ENCODE peak calls at places on chromosomes 6 and 20, in five cellular contexts. T is mesenchymal stem cell, Q is IMR-90, O is neuronal stem cell, K is H1. Z is an unnamed sample.

GRCh38 chr20:20130399-20130798 is 78.1 kb downstream of the CFAP61 start:
- DNase-seq in T (peak), Q (no peak), O (no peak), K (no peak), Z (peak)

GRCh38 chr6:16752206-16752867 is 8.9 kb downstream of the ATXN1 start:
- DNase-seq in T (peak), Q (peak), O (no peak), K (no peak), Z (no peak)

GRCh38 chr20:1267809-1268374 is 1.8 kb downstream of the SNPH start:
- DNase-seq in T (peak), Q (no peak), O (no peak), K (no peak), Z (no peak)

GRCh38 chr6:5537967-5538366 is 276.7 kb downstream of the FARS2 start:
- DNase-seq in T (no peak), Q (peak), O (no peak), K (no peak), Z (no peak)

GRCh38 chr6:1527098-1527497 is 82.6 kb upstream of the FOXC1 start:
- DNase-seq in T (no peak), Q (peak), O (no peak), K (no peak), Z (no peak)

GRCh38 chr6:149012040-149012545 is 265.3 kb downstream of the UST start:
- DNase-seq in T (peak), Q (peak), O (no peak), K (no peak), Z (peak)

GRCh38 chr20:37007898-37008649 is 56.6 kb upstream of the SAMHD1 start:
- DNase-seq in T (peak), Q (peak), O (no peak), K (no peak), Z (no peak)

GRCh38 chr6:45625191-45625664 is 247.5 kb upstream of the SUPT3H start:
- DNase-seq in T (peak), Q (peak), O (no peak), K (peak), Z (no peak)

GRCh38 chr6:39428152-39428551 is 105.7 kb upstream of the KCNK16 start:
- DNase-seq in T (no peak), Q (no peak), O (no peak), K (no peak), Z (no peak)

GRCh38 chr20:25587536-25587935 is 2.2 kb upstream of the NINL start:
- DNase-seq in T (no peak), Q (no peak), O (no peak), K (no peak), Z (no peak)

GRCh38 chr20:63457737-63458136 is 14.7 kb downstream of the KCNQ2 start:
- DNase-seq in T (no peak), Q (no peak), O (no peak), K (no peak), Z (peak)

GRCh38 chr6:128532827-128533226 is 12.4 kb upstream of the PTPRK start:
- DNase-seq in T (no peak), Q (peak), O (no peak), K (no peak), Z (no peak)

GRCh38 chr6:16739329-16739801 is 21.9 kb downstream of the ATXN1 start:
- DNase-seq in T (peak), Q (peak), O (no peak), K (no peak), Z (no peak)

GRCh38 chr20:6707231-6707870 is 60.1 kb upstream of the BMP2 start:
- DNase-seq in T (peak), Q (no peak), O (no peak), K (no peak), Z (no peak)

GRCh38 chr20:60559462-60559861 is 601.2 kb downstream of the CDH26 start:
- DNase-seq in T (no peak), Q (no peak), O (peak), K (no peak), Z (no peak)

GRCh38 chr20:6067765-6068318 is 14.0 kb upstream of the LRRN4 start:
- DNase-seq in T (no peak), Q (no peak), O (no peak), K (no peak), Z (no peak)

GRCh38 chr6:133503330-133503729 is 262.2 kb downstream of the EYA4 start:
- DNase-seq in T (peak), Q (no peak), O (no peak), K (no peak), Z (peak)

GRCh38 chr6:118659513-118660217 is 8.3 kb upstream of the CEP85L start:
- DNase-seq in T (no peak), Q (no peak), O (no peak), K (no peak), Z (no peak)

GRCh38 chr20:48317578-48317977 is 510.2 kb downstream of the PREX1 start:
- DNase-seq in T (no peak), Q (no peak), O (no peak), K (no peak), Z (no peak)

DNA sequence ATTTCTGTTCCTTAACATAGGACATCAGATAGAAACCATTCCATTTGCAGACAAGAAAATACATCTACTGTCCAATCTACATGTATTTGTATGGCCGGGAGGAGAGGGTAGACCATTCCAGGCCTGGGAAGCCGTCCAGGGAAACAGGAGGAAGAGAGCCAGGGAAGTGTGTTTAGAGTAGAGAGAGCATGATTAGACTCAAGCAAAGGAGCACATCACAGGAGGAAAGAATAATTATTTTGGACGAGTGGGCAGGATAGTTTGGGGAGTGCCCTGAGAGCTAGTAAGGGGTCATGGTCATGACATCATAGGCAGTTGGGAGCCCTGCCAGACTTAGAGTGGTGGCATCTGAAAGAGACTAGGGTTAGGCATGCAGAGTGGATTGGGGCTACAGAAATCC is 250.0 kb downstream of the HIVEP2 start:
- DNase-seq in T (no peak), Q (peak), O (no peak), K (no peak), Z (no peak)
- H3K4me3 ChIP-seq in T (no peak), Q (no peak), O (no peak), K (no peak), Z (no peak)

DNA sequence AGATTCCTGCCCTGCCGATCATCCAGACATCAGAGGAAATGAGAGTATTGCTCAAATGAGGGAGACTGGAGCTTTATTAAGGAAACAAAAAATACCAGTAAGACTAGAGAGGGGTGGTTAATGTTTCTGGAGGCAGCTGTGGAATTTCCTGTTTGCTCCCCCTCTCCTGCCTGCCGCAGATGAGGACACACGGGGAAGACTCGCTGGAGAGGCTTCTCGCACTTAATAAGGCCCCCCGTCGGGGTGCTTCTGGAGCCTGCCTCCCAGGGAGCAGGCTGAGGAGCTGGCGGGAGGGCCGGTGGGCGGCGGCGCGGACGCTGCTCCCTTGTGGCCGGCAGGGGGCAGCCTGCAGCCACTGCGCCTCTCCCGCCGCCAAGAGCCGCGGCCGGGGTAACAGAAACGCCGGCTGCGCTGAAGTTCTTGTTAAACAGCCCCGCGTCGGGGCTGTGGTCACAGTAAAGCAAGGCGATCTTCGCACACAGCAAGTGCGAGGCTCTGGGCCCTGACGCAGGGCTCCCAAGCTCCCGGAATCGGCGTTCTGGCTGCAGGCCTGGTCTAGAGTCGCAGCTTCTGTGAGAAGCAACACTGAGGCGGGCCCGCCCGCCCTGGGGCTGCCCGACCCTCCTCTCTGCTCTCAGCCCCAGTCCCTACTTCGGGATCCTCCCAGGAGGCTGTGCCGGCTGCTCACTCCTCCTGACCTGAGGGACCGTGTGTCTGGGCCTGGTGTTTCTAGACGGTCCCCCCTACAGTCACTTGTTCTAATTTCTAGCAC is 17.4 kb downstream of the LEMD2 start:
- DNase-seq in T (peak), Q (peak), O (peak), K (peak), Z (peak)
- H3K14ac ChIP-seq in T (no peak), Q (peak), O (no peak), K (no peak), Z (peak)

DNA sequence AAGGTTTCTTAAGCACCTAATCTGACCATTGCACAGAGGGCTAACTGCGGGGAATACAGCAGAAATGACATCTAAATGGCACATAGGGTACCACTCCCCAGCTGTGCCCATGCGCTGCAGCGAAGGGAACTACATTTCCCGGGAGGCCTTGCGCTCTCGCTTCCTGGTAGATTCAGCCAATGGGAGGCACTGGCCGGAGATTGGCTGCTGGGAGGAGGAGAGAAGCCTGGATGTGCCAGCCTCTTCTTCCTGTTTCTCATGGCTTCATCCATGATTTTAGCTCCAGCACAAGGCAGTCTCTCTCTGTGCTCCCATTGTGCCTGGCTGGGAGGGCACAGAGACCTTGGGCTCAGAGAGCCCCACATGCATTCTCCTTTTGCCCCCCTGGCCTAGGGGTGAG is 101.7 kb upstream of the FOXA2 start:
- DNase-seq in T (peak), Q (peak), O (no peak), K (peak), Z (no peak)
- H2AFZ ChIP-seq in T (peak), Q (peak), O (peak), K (peak), Z (peak)

GRCh38 chr6:135181333-135182119 is 418 bp downstream of the MYB start:
- DNase-seq in T (peak), Q (no peak), O (peak), K (no peak), Z (no peak)

GRCh38 chr6:135182993-135183531 is 2.0 kb downstream of the MYB start:
- DNase-seq in T (no peak), Q (no peak), O (peak), K (peak), Z (peak)

GRCh38 chr6:135180458-135181332 is at the start of gene MYB:
- DNase-seq in T (peak), Q (peak), O (peak), K (peak), Z (peak)

GRCh38 chr6:135182120-135182992 is 1.2 kb downstream of the MYB start:
- DNase-seq in T (peak), Q (no peak), O (peak), K (peak), Z (peak)

GRCh38 chr6:135179920-135180457 is 1.1 kb upstream of the MYB start:
- DNase-seq in T (no peak), Q (peak), O (peak), K (no peak), Z (no peak)
- H3K4me3 ChIP-seq in T (no peak), Q (no peak), O (peak), K (peak), Z (no peak)

DNA sequence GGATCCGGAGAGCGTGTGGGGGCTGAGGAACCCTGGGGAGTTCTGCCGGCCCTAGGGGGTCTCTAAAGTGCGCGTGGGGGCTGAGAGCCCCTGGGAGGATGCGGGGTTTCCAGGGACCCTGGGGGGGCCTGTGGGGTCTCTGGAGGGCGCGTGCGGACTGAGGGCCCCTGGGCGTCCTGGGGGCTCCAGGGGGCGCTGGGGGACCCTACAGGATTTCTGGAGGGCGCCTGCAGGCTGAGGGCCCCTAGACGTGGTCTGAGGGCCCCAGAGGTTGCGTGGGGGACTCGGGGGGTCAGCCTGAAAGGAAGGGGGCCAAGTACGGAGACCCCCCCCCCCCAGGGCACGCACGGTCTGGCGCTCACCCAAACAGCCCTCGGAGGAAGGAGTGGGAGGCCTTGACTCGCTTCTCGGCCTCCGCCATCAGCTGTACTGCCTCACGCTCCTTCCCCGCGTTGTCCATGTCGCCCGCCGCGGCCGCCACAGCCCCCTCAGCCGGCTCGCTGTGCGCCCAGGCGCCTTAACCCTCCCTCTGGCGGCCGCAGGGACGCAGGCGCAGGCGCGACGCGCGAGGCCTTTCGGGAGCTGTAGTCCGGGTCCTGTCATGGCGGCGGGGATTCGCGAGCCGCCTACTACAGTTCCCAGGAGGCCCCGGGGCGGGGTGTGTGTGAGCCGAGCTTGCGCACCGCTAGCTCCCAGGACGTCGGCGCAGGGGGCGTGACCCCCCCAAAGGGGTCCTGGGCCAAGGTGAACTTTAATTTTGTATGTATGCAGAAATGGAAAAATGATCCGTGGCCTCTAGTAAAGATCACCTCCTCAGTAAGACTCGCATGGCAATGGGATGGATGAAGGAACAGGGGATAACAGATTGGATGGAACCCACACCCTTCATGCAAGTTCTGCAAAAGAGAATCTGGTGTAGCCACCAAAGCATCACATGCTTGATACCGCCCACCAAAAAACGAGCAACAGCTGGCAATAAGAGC is at the start of gene NAPB:
- DNase-seq in T (peak), Q (peak), O (peak), K (peak), Z (peak)
- H3K14ac ChIP-seq in T (peak), Q (peak), O (peak), K (no peak), Z (peak)

GRCh38 chr6:23140879-23141278 is 571.5 kb downstream of the HDGFL1 start:
- DNase-seq in T (no peak), Q (peak), O (no peak), K (no peak), Z (no peak)

GRCh38 chr6:23145801-23146200 is 576.4 kb downstream of the HDGFL1 start:
- DNase-seq in T (no peak), Q (peak), O (peak), K (no peak), Z (no peak)
- H2AFZ ChIP-seq in T (no peak), Q (no peak), O (peak), K (no peak), Z (no peak)

DNA sequence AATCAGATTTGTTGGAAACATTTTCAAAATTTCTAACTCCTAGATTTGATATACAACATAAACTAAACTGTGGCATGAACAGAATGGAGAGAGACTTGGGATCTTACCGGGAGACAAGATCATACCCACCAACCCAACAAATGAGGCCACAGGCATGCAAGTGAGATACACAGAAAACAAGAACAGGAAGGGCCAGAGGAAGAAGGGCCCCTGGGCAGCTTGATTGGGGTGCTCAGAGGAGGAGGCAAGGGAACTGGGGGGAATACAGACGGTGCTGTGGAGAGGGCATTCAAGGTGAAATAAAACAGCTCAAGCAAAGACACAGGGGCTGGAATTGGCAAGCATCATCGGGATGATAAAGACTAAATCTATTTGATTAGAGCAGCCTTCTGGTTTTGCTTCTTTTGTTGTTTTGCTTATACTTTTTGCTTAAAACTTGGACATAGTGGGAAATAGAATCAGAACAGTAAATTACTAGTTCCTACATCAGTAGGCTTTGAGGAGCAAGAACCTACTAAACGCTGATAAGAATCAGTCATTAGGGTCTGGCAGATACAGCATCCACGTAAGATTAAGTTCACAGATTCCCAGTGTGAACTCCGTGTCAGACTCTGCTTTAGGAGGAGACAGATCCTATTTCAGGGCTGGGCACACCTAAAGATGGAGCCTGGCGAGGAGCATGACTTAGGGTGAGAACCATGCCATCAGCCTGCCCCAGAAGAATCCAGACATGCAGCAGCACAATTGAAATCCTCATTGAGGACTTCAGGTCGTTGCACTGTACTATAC is 3.5 kb upstream of the RAMACL start:
- DNase-seq in T (no peak), Q (no peak), O (no peak), K (no peak), Z (no peak)
- H3K4me3 ChIP-seq in T (no peak), Q (no peak), O (no peak), K (no peak), Z (no peak)

GRCh38 chr20:57690525-57690924 is 19.3 kb downstream of the PMEPA1 start:
- DNase-seq in T (no peak), Q (no peak), O (no peak), K (no peak), Z (peak)

GRCh38 chr20:57688295-57688694 is 21.5 kb downstream of the PMEPA1 start:
- DNase-seq in T (no peak), Q (no peak), O (no peak), K (no peak), Z (no peak)

GRCh38 chr20:57688864-57689263 is 21.0 kb downstream of the PMEPA1 start:
- DNase-seq in T (no peak), Q (no peak), O (no peak), K (no peak), Z (no peak)

GRCh38 chr20:57692393-57692792 is 17.4 kb downstream of the PMEPA1 start:
- DNase-seq in T (no peak), Q (no peak), O (no peak), K (no peak), Z (no peak)

DNA sequence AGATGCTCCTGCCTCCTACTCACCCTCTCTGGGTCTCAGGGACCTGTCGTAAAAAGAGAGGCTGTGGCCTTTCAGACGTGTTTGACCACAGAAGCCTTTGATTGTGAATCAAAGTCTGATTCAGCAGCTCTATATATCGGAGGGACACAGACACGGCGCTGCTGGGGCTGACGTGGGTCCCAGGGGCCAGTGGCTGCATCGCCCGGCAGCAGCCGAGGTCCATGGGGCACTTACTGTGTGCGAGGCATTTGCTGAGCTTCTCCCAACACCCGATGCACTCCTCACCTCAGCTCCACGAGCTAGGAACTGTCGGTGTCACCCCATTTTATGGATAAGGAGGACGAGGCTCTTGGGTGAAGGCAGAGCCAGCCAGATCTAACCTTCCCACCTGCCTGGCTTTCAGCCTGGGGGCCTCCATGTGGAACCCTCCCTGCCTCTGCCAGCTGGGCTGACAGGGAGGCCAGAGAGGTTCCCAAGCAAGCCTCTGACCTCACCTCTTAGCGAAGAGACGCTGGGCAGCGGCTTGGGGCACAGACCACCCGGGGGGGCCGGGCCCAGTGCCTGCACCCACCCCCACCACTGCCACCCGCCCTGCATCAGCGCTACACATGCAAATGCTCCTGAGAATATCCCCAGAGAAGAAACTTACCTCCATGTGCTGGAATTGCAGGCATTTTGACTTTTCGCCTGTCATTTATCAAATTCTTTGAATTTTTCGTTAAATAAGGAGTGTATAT is 19.9 kb downstream of the PMEPA1 start:
- DNase-seq in T (no peak), Q (no peak), O (no peak), K (no peak), Z (peak)
- H3K14ac ChIP-seq in T (no peak), Q (no peak), O (no peak), K (no peak), Z (peak)

GRCh38 chr20:24059174-24059573 is 70.6 kb upstream of the GGTLC1 start:
- DNase-seq in T (no peak), Q (no peak), O (no peak), K (no peak), Z (no peak)

GRCh38 chr20:24063100-24063499 is 74.5 kb upstream of the GGTLC1 start:
- DNase-seq in T (no peak), Q (no peak), O (no peak), K (no peak), Z (no peak)

GRCh38 chr20:24064915-24065314 is 76.3 kb upstream of the GGTLC1 start:
- DNase-seq in T (no peak), Q (no peak), O (no peak), K (no peak), Z (no peak)

GRCh38 chr20:24064092-24064491 is 75.5 kb upstream of the GGTLC1 start:
- DNase-seq in T (no peak), Q (no peak), O (no peak), K (no peak), Z (no peak)

GRCh38 chr20:24060851-24061590 is 72.4 kb upstream of the GGTLC1 start:
- DNase-seq in T (no peak), Q (no peak), O (no peak), K (peak), Z (no peak)
- H2AFZ ChIP-seq in T (no peak), Q (no peak), O (no peak), K (peak), Z (no peak)